ENCODE peak calls at places on chromosomes 13 and 19, in seven cellular contexts. M, Z, D, V, I, T and H are unnamed samples.

GRCh38 chr19:35264281-35265125 is 4.3 kb upstream of the USF2 start:
- DNase-seq in M (no peak), Z (peak), D (peak), V (peak), I (no peak), T (peak), H (no peak)

GRCh38 chr19:56103027-56103614 is 18.0 kb downstream of the ZNF787 start:
- DNase-seq in M (no peak), Z (no peak), D (no peak), V (no peak), I (no peak), T (no peak), H (no peak)

GRCh38 chr19:46737761-46738171 is 8.1 kb upstream of the FKRP start:
- DNase-seq in M (no peak), Z (no peak), D (no peak), V (peak), I (no peak), T (no peak), H (no peak)

GRCh38 chr19:4622695-4623421 is 16.5 kb upstream of the TNFAIP8L1 start:
- DNase-seq in M (no peak), Z (no peak), D (no peak), V (no peak), I (no peak), T (no peak), H (no peak)

GRCh38 chr13:96824110-96824509 is 170.2 kb downstream of the OXGR1 start:
- DNase-seq in M (no peak), Z (no peak), D (no peak), V (no peak), I (no peak), T (no peak), H (peak)

GRCh38 chr13:69856331-69856730 is 251.3 kb upstream of the ATXN8OS start:
- DNase-seq in M (no peak), Z (no peak), D (no peak), V (no peak), I (no peak), T (no peak), H (no peak)

GRCh38 chr19:42252365-42253244 is 2.3 kb downstream of the ERF start:
- DNase-seq in M (no peak), Z (peak), D (peak), V (no peak), I (peak), T (no peak), H (peak)

GRCh38 chr13:35714588-35714987 is 238.1 kb upstream of the MAB21L1 start:
- DNase-seq in M (no peak), Z (no peak), D (no peak), V (no peak), I (no peak), T (peak), H (no peak)

GRCh38 chr13:21058361-21058760 is 3.0 kb downstream of the LATS2 start:
- DNase-seq in M (no peak), Z (no peak), D (no peak), V (no peak), I (no peak), T (no peak), H (no peak)

GRCh38 chr13:100674363-100674847 is at the start of gene TMTC4:
- DNase-seq in M (no peak), Z (no peak), D (no peak), V (no peak), I (no peak), T (no peak), H (no peak)

GRCh38 chr13:99796175-99796819 is 175.3 kb downstream of the ZIC5 start:
- DNase-seq in M (no peak), Z (no peak), D (no peak), V (no peak), I (peak), T (no peak), H (peak)

GRCh38 chr13:32107474-32107873 is 75.9 kb downstream of the FRY start:
- DNase-seq in M (no peak), Z (no peak), D (no peak), V (no peak), I (no peak), T (no peak), H (no peak)

GRCh38 chr19:51071006-51071405 is 6.1 kb upstream of the KLK13 start:
- DNase-seq in M (no peak), Z (no peak), D (no peak), V (no peak), I (no peak), T (no peak), H (no peak)

GRCh38 chr13:51614350-51614786 is 30.1 kb downstream of the WDFY2 start:
- DNase-seq in M (no peak), Z (no peak), D (no peak), V (no peak), I (no peak), T (peak), H (no peak)

GRCh38 chr19:42248270-42249148 is 6.1 kb upstream of the GSK3A start:
- DNase-seq in M (no peak), Z (no peak), D (no peak), V (no peak), I (no peak), T (no peak), H (no peak)

GRCh38 chr19:11196406-11197287 is 698 bp downstream of the KANK2 start:
- DNase-seq in M (no peak), Z (no peak), D (no peak), V (no peak), I (peak), T (peak), H (peak)

DNA sequence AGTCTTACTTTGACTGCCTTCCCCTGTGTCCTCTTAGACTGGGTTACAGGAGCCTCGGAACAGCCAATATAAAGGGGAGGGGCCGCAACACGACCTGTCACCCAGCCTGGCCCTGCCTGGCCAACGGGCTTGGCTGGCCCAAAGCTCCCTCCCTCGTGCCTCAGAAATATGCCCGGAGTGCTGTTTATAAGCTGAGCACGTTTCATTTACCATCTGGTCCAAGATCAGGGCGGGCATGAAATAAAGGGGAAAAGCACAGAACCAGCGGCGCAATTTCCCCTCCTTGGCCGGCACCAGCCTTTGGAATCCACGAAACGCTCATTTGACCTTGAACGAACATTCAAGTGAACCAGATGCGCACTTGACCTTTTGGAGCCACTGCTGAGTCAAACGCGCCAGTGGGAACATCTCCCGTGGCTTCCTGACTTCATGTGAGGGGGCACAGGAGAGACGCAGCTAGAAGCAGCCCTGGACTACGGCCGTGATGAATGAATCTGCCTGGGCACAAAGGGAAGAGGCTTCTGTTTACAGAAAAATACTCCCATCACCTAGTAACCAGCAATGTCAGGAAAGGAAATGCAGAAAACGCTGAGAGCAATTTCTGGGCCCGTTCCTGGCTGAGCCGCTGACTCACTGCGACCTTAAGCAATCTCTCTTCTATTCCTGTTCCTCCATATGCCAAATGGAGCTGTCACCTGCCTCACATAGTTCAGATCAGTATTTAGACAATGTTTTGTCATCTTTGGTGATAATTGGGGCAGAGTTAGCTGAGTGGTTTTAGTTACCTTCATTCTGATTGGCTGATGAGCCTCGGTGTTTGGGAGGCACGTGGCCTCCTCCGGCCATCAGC is 53.3 kb downstream of the RFX2 start:
- DNase-seq in M (no peak), Z (peak), D (no peak), V (peak), I (peak), T (peak), H (peak)
- TF ChIP-seq CTCF in M (no peak), Z (no peak), D (no peak), V (no peak), I (no peak), T (no peak), H (no peak)

GRCh38 chr13:26919311-26919710 is 158.7 kb upstream of the GPR12 start:
- DNase-seq in M (no peak), Z (no peak), D (no peak), V (no peak), I (no peak), T (no peak), H (no peak)
- H3K4me3 ChIP-seq in M (no peak), Z (no peak), D (no peak), V (no peak), I (no peak), T (no peak), H (no peak)

GRCh38 chr19:43594081-43594697 is 1.7 kb downstream of the IRGQ start:
- DNase-seq in M (no peak), Z (no peak), D (no peak), V (no peak), I (no peak), T (no peak), H (no peak)

GRCh38 chr19:43596842-43597461 is 557 bp downstream of the ZNF576 start:
- DNase-seq in M (no peak), Z (no peak), D (no peak), V (no peak), I (no peak), T (no peak), H (no peak)

GRCh38 chr19:43595605-43595998 is 332 bp downstream of the IRGQ start:
- DNase-seq in M (no peak), Z (no peak), D (no peak), V (no peak), I (peak), T (no peak), H (no peak)

GRCh38 chr19:43594710-43595604 is 977 bp downstream of the IRGQ start:
- DNase-seq in M (peak), Z (no peak), D (no peak), V (no peak), I (peak), T (peak), H (peak)

GRCh38 chr19:43595999-43596841 is at the start of the genes IRGQ and ZNF576:
- DNase-seq in M (peak), Z (peak), D (peak), V (peak), I (peak), T (peak), H (peak)
- TF ChIP-seq CTCF in M (no peak), Z (no peak), D (no peak), V (no peak), I (no peak), T (no peak), H (no peak)

GRCh38 chr19:31340059-31341025 is 8.9 kb downstream of the TSHZ3 start:
- DNase-seq in M (no peak), Z (no peak), D (no peak), V (no peak), I (peak), T (no peak), H (peak)
- H3K4me3 ChIP-seq in M (no peak), Z (no peak), D (no peak), V (no peak), I (no peak), T (no peak), H (no peak)

DNA sequence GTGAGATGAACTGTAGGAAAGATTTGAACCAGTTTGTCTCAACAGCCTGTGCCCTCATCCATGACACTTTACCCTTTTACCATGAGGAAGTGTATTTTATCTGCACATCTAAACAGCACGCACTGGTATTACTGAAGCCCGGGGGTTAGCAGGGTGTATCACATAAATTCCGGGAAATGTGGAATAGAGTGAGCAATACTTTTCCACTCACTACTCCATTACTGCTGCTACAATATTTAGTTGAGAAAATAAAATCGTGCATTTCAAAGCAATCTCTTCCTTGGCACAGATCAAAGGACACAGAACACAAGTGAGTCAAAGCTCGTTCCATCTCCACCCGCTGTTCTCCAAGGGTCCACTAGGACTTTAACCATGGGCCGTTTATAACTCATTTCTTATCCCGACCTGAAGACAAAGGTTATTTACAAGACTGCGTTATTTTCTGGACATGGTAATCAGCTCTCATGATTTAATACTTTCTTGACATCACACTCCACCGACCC is 35.2 kb downstream of the STK24 start:
- DNase-seq in M (no peak), Z (no peak), D (no peak), V (no peak), I (no peak), T (no peak), H (no peak)
- TF ChIP-seq CTCF in M (no peak), Z (no peak), D (no peak), V (no peak), I (no peak), T (no peak), H (no peak)

GRCh38 chr13:41707192-41707858 is 250.0 kb downstream of the RGCC start:
- DNase-seq in M (no peak), Z (no peak), D (no peak), V (no peak), I (no peak), T (no peak), H (peak)
- H3K4me3 ChIP-seq in M (no peak), Z (no peak), D (no peak), V (no peak), I (no peak), T (no peak), H (no peak)